ENCODE peak calls at places on chromosomes 1 and 21, in eight cellular contexts. V is lower lobe of right lung, X is stomach, G is MM.1S, D is fibroblast of lung, M is pancreas, H is thyroid gland, L is foreskin fibroblast. F is an unnamed sample.

GRCh38 chr21:29164330-29164942 is 34.0 kb downstream of the MAP3K7CL start:
- DNase-seq in X (no peak), L (peak), G (peak), V (no peak), D (peak), H (no peak), M (no peak), F (peak)

GRCh38 chr1:156508205-156508954 is 7.8 kb upstream of the MEF2D start:
- DNase-seq in D (peak), H (peak), M (no peak), G (peak), L (peak), V (peak), X (peak), F (peak)

GRCh38 chr1:42365118-42365517 is 15.5 kb upstream of the RIMKLA start:
- DNase-seq in M (no peak), L (no peak), V (no peak), H (no peak), X (no peak), G (no peak), D (no peak), F (no peak)

GRCh38 chr1:27137022-27137542 is 17.8 kb downstream of the SLC9A1 start:
- DNase-seq in V (peak), H (no peak), M (no peak), L (no peak), X (peak), G (peak), D (no peak), F (no peak)

GRCh38 chr1:101276818-101277217 is 40.0 kb downstream of the S1PR1 start:
- DNase-seq in L (no peak), H (no peak), X (no peak), D (no peak), M (no peak), V (no peak), G (no peak), F (no peak)

GRCh38 chr1:179366093-179366800 is 476 bp downstream of the AXDND1 start:
- DNase-seq in D (no peak), X (no peak), L (peak), V (no peak), H (peak), M (no peak), G (peak), F (no peak)

GRCh38 chr1:19078503-19078902 is 122.0 kb upstream of the IFFO2 start:
- DNase-seq in D (no peak), H (no peak), L (no peak), X (no peak), M (no peak), G (no peak), V (no peak), F (no peak)

GRCh38 chr1:150820710-150821521 is 12.9 kb upstream of the CTSK start:
- DNase-seq in H (no peak), V (no peak), G (no peak), X (no peak), M (no peak), D (peak), L (peak), F (no peak)

GRCh38 chr1:15722411-15722810 is 13.6 kb upstream of the SLC25A34 start:
- DNase-seq in M (no peak), H (no peak), L (no peak), X (no peak), V (no peak), D (no peak), G (no peak), F (no peak)

GRCh38 chr1:153816283-153816904 is 41.2 kb downstream of the SLC27A3 start:
- DNase-seq in X (no peak), V (no peak), M (no peak), D (peak), H (no peak), L (no peak), G (no peak), F (no peak)

GRCh38 chr1:206761369-206761768 is 9.2 kb upstream of the IL19 start:
- DNase-seq in G (no peak), M (no peak), X (no peak), L (no peak), V (no peak), H (no peak), D (no peak), F (no peak)
- TF ChIP-seq CTCF in G (no peak), M (no peak), X (no peak), L (peak), V (no peak), H (no peak), D (peak), F (no peak)

GRCh38 chr1:3773572-3774502 is 1.3 kb downstream of the SMIM1 start:
- DNase-seq in M (peak), G (no peak), D (no peak), V (no peak), X (no peak), H (no peak), L (no peak), F (no peak)
- H3K4me3 ChIP-seq in M (no peak), G (no peak), D (no peak), V (peak), X (peak), H (no peak), L (no peak), F (no peak)

GRCh38 chr1:219837994-219838294 is 90.4 kb downstream of the SLC30A10 start:
- DNase-seq in L (no peak), G (no peak), D (no peak), M (no peak), V (no peak), H (no peak), X (no peak), F (no peak)
- TF ChIP-seq CTCF in L (no peak), G (no peak), D (no peak), M (no peak), V (peak), H (no peak), X (no peak), F (no peak)

GRCh38 chr1:11700655-11701467 is 9.4 kb downstream of the DRAXIN start:
- DNase-seq in G (no peak), L (no peak), X (no peak), M (no peak), H (no peak), D (no peak), V (no peak), F (no peak)
- H3K4me3 ChIP-seq in G (no peak), L (no peak), X (no peak), M (no peak), H (no peak), D (no peak), V (no peak), F (peak)

GRCh38 chr1:12405325-12406217 is 175.7 kb downstream of the VPS13D start:
- DNase-seq in X (peak), D (peak), L (peak), V (no peak), G (no peak), M (peak), H (peak), F (no peak)
- TF ChIP-seq CTCF in X (no peak), D (peak), L (no peak), V (peak), G (no peak), M (no peak), H (no peak), F (peak)